ENCODE peak calls at places on chromosome 17, in six cellular contexts. J, G, F, K, N and H are unnamed samples.

GRCh38 chr17:64406321-64407200 is 15.9 kb upstream of the PECAM1 start:
- DNase-seq in J (no peak), G (no peak), F (no peak), K (peak; percentile 33), N (peak; percentile 65), H (no peak)

GRCh38 chr17:62130739-62131138 is 65.7 kb upstream of the MED13 start:
- DNase-seq in J (no peak), G (no peak), F (no peak), K (no peak), N (no peak), H (no peak)

GRCh38 chr17:18356624-18357023 is 6.7 kb downstream of the SHMT1 start:
- DNase-seq in J (no peak), G (no peak), F (peak; percentile 40), K (no peak), N (peak; percentile 88), H (peak; percentile 56)

GRCh38 chr17:49851387-49852291 is 3.8 kb upstream of the TAC4 start:
- DNase-seq in J (peak; percentile 69), G (peak; percentile 84), F (peak; percentile 73), K (peak; percentile 89), N (peak; percentile 78), H (peak; percentile 75)

GRCh38 chr17:48835971-48836370 is 5.1 kb downstream of the CALCOCO2 start:
- DNase-seq in J (peak; percentile 42), G (no peak), F (no peak), K (no peak), N (no peak), H (no peak)

GRCh38 chr17:5226940-5227878 is 7.5 kb downstream of the SCIMP start:
- DNase-seq in J (no peak), G (no peak), F (no peak), K (no peak), N (no peak), H (peak; percentile 63)

GRCh38 chr17:56978441-56979090 is 635 bp downstream of the SCPEP1 start:
- DNase-seq in J (no peak), G (no peak), F (no peak), K (no peak), N (peak; percentile 22), H (no peak)

GRCh38 chr17:15371731-15372130 is 30.3 kb upstream of the TEKT3 start:
- DNase-seq in J (no peak), G (no peak), F (no peak), K (no peak), N (no peak), H (no peak)

GRCh38 chr17:4327638-4328037 is 38.8 kb downstream of the UBE2G1 start:
- DNase-seq in J (no peak), G (no peak), F (no peak), K (no peak), N (no peak), H (no peak)

DNA sequence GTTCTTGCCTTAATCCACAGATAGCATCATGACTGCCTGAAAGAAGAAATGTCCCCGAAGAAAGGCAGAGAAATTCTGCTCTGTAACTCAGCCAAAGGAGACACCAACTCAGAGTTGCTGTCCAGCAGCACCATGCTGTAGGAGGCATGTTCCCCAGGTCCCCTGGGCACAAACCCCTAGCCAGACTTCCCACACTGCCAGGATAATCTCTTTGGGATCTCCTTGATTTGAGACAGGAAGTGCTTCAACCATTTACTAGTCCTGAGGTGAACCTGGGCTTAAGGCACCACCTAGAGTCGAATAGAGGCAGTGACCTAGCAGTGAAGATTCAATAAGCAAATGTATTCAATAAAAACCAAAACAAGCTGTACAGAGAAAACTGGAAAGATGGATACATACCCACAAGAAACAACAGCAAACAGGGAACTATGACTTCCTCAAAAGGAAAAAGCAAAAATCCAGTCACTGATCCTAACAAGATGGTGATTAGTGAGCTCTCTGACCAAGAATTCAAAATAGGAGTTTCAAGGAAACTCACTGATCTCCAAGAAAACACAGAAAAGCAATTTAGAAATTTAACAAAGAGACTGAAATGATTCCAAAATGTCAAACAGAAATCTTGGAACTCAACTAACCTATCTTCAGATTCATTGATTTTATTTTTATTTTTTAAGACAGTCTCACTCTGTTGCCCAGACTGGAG is 5.7 kb downstream of the OR4D2 start:
- DNase-seq in J (no peak), G (no peak), F (no peak), K (peak; percentile 64), N (peak; percentile 15), H (no peak)
- TF ChIP-seq CTCF in J (no peak), G (peak; percentile 52), F (peak; percentile 28), K (peak; percentile 60), N (peak; percentile 43), H (peak; percentile 15)

GRCh38 chr17:47725446-47726109 is 7.5 kb upstream of the TBX21 start:
- DNase-seq in J (no peak), G (no peak), F (no peak), K (no peak), N (no peak), H (no peak)
- TF ChIP-seq CTCF in J (no peak), G (no peak), F (no peak), K (peak; percentile 26), N (peak; percentile 4), H (no peak)

DNA sequence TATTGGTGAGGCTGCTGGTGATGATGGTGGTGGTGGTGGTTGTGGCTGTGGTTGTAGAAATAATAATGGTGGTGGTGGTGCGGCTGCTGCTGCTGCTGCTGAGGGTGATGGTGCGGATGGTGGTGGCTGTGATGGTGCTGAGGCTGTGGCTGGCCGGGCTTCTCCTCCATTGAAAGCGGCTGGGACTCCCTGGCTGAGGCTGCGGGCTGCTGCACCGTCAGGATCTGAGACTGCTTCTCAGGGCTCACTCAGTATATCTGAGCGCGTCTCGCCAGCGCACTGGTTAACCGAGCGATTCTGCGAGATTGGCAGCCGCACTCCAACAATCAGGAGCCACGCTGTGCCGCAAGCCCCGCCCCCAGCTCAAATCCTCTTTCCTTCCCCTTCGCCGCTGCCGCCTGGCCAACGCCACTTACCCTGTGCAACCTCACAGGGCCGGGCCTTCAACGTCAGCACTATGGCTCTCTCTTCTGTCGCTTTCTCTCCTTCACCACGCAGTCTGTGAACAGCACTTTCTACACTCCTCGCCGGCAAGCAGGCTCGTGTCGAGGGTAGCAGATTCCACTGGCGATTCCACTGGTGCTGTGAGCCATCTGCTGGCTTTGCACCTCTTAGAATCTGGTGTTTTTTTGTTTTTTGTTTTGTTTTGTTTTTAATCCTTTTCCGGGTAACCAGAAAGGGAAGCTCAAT is at the start of gene NUFIP2:
- DNase-seq in J (peak; percentile 100), G (peak; percentile 99), F (peak; percentile 100), K (peak; percentile 99), N (peak; percentile 99), H (peak; percentile 99)
- TF ChIP-seq CTCF in J (peak; percentile 13), G (no peak), F (no peak), K (no peak), N (no peak), H (no peak)

DNA sequence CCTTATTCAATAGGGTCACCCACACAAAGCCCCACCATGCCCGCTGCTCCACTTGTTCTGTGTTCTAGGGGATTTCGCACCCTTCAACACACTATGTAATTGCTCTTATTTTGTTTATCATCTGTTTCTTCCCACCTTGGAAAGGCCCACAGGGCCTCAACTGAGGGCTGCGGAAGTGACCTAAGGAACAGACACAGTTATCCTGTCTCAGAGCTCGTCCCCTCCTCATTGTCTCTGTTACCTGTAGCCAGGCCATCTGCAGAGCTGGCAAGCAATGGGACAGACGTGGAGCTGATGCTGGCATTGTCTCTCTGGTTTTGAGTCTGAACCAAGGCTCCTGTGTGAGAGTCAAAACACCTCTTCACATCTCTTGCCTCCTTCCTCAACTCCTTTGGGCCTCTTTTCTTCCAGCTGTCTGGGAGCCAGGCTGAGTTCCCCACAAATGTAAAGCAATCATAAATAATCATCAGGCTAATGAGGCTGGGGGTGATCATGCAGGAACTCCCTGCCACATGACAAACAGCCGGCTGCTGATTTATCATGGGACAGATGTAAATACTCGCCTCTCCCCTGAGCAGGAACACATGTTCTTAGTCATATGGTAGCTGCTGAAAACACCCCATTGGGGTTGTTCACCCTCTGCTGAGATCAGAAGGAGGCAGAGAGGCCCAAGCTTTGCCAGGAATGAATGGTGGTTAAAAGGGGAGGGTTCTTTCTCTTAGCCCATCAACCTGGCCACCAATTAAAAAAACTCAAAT is 71.9 kb downstream of the AXIN2 start:
- DNase-seq in J (no peak), G (no peak), F (no peak), K (no peak), N (no peak), H (no peak)
- TF ChIP-seq CTCF in J (no peak), G (no peak), F (no peak), K (no peak), N (no peak), H (no peak)

GRCh38 chr17:1641065-1641403 is 4.5 kb downstream of the SCARF1 start:
- DNase-seq in J (no peak), G (no peak), F (no peak), K (no peak), N (no peak), H (no peak)
- TF ChIP-seq CTCF in J (no peak), G (no peak), F (no peak), K (no peak), N (no peak), H (no peak)

GRCh38 chr17:65987988-65988387 is 203.9 kb downstream of the CEP112 start:
- DNase-seq in J (peak; percentile 12), G (no peak), F (peak; percentile 49), K (peak; percentile 64), N (peak; percentile 44), H (no peak)
- TF ChIP-seq CTCF in J (peak; percentile 45), G (peak; percentile 44), F (peak; percentile 52), K (peak; percentile 81), N (peak; percentile 55), H (no peak)

GRCh38 chr17:70654706-70655105 is 485.4 kb downstream of the KCNJ2 start:
- DNase-seq in J (no peak), G (no peak), F (no peak), K (no peak), N (no peak), H (no peak)
- TF ChIP-seq CTCF in J (no peak), G (no peak), F (no peak), K (no peak), N (no peak), H (no peak)

GRCh38 chr17:79019260-79019630 is 4.7 kb upstream of the C1QTNF1 start:
- DNase-seq in J (no peak), G (no peak), F (no peak), K (no peak), N (no peak), H (no peak)
- TF ChIP-seq CTCF in J (no peak), G (no peak), F (no peak), K (no peak), N (no peak), H (no peak)

GRCh38 chr17:58083491-58084316 is 485 bp downstream of the DYNLL2 start:
- DNase-seq in J (peak; percentile 23), G (peak; percentile 77), F (peak; percentile 53), K (peak; percentile 40), N (peak; percentile 55), H (peak; percentile 69)

GRCh38 chr17:58082341-58082869 is 814 bp upstream of the DYNLL2 start:
- DNase-seq in J (no peak), G (no peak), F (no peak), K (peak; percentile 21), N (no peak), H (no peak)

GRCh38 chr17:58085039-58085715 is 2.0 kb downstream of the DYNLL2 start:
- DNase-seq in J (no peak), G (no peak), F (no peak), K (no peak), N (no peak), H (no peak)

GRCh38 chr17:58082870-58083490 is at the start of gene DYNLL2:
- DNase-seq in J (peak; percentile 86), G (peak; percentile 95), F (peak; percentile 95), K (peak; percentile 98), N (peak; percentile 96), H (peak; percentile 94)

GRCh38 chr17:58084317-58084981 is 1.2 kb downstream of the DYNLL2 start:
- DNase-seq in J (peak; percentile 46), G (peak; percentile 50), F (peak; percentile 63), K (peak; percentile 54), N (peak; percentile 19), H (peak; percentile 45)
- TF ChIP-seq CTCF in J (no peak), G (no peak), F (no peak), K (peak; percentile 45), N (no peak), H (no peak)